ENCODE peak calls at places on chromosomes 7 and 10, in nine cellular contexts. O is activated CD4-positive, alpha-beta memory T cell treated with anti-CD3 and anti-CD28 coated beads, Interleukin-2, amount 10 ng/mL, durations not matched to agents 7 days and 5 days; U is AG04450; E is erythroblast; K is left ventricle myocardium inferior; J is Panc1; W is bronchial epithelial cell; P is NCI-H2227 treated with DMSO at 0.1 percent for 48 hours; L is CD8-positive, alpha-beta memory T cell. Y is an unnamed sample.

GRCh38 chr10:1507436-1507835 is 229.9 kb downstream of the ADARB2 start:
- DNase-seq in U (no peak), W (no peak), O (no peak), P (no peak), J (no peak), E (no peak), K (no peak), L (no peak), Y (no peak)

GRCh38 chr7:45366432-45366831 is 207.7 kb upstream of the ADCY1 start:
- DNase-seq in K (no peak), W (no peak), U (no peak), P (no peak), J (no peak), E (no peak), O (no peak), L (no peak), Y (no peak)

GRCh38 chr10:26859241-26860025 is 1.3 kb downstream of the ABI1 start:
- DNase-seq in E (peak), W (peak), L (no peak), J (no peak), K (no peak), O (no peak), U (no peak), P (no peak), Y (no peak)

GRCh38 chr10:55509168-55509567 is 708.1 kb upstream of the PCDH15 start:
- DNase-seq in O (no peak), E (no peak), U (no peak), W (no peak), J (no peak), K (no peak), L (no peak), P (no peak), Y (no peak)

GRCh38 chr7:140022582-140023211 is 40.1 kb downstream of the PARP12 start:
- DNase-seq in W (no peak), U (no peak), E (no peak), P (no peak), L (no peak), J (no peak), K (no peak), O (no peak), Y (no peak)

GRCh38 chr10:70475661-70476060 is 2.9 kb upstream of the PALD1 start:
- DNase-seq in J (no peak), L (no peak), U (no peak), O (no peak), E (no peak), K (no peak), W (peak), P (no peak), Y (no peak)

GRCh38 chr10:74542077-74542476 is 284.3 kb upstream of the KAT6B start:
- DNase-seq in P (no peak), U (peak), W (peak), L (no peak), E (no peak), O (no peak), K (no peak), J (no peak), Y (no peak)

GRCh38 chr7:159144756-159145543 is at the start of gene VIPR2:
- DNase-seq in J (no peak), K (peak), W (no peak), U (no peak), E (no peak), L (no peak), O (no peak), P (no peak), Y (no peak)

GRCh38 chr7:120114626-120115025 is 158.3 kb upstream of the KCND2 start:
- DNase-seq in O (no peak), U (no peak), J (no peak), W (no peak), K (no peak), P (no peak), L (no peak), E (no peak), Y (no peak)

Y was measured in aorta.